ENCODE peak calls at places on chromosomes 6 and 20, in seven cellular contexts. One of them, this sample, is unnamed.
A peak's percentile ranks its signal among the peaks of the same experiment; 100 is the strongest.

GRCh38 chr20:23641936-23642751 is 4.4 kb upstream of the CST3 start:
- DNase-seq in heart left ventricle: no peak
- DNase-seq in cardiac fibroblast: peak; percentile 74
- DNase-seq in IMR-90: peak; percentile 87
- DNase-seq in ovary: no peak
- DNase-seq in psoas muscle: peak; percentile 72
- DNase-seq in choroid plexus epithelial cell: peak; percentile 81
- DNase-seq in this sample: peak; percentile 87

GRCh38 chr6:151240861-151241642 is 1.3 kb downstream of the AKAP12 start:
- DNase-seq in heart left ventricle: peak; percentile 71
- DNase-seq in cardiac fibroblast: peak; percentile 74
- DNase-seq in IMR-90: peak; percentile 73
- DNase-seq in ovary: peak; percentile 71
- DNase-seq in psoas muscle: peak; percentile 60
- DNase-seq in choroid plexus epithelial cell: peak; percentile 80
- DNase-seq in this sample: peak; percentile 73

GRCh38 chr6:22873531-22874136 is 304.3 kb downstream of the HDGFL1 start:
- DNase-seq in heart left ventricle: no peak
- DNase-seq in cardiac fibroblast: peak; percentile 78
- DNase-seq in IMR-90: peak; percentile 71
- DNase-seq in ovary: peak; percentile 26
- DNase-seq in psoas muscle: no peak
- DNase-seq in choroid plexus epithelial cell: peak; percentile 77
- DNase-seq in this sample: peak; percentile 44

GRCh38 chr20:55103188-55103587 is 627.8 kb downstream of the DOK5 start:
- DNase-seq in heart left ventricle: no peak
- DNase-seq in cardiac fibroblast: no peak
- DNase-seq in IMR-90: no peak
- DNase-seq in ovary: no peak
- DNase-seq in psoas muscle: no peak
- DNase-seq in choroid plexus epithelial cell: no peak
- DNase-seq in this sample: no peak

GRCh38 chr20:51404297-51405060 is 138.0 kb downstream of the NFATC2 start:
- DNase-seq in heart left ventricle: peak; percentile 75
- DNase-seq in cardiac fibroblast: peak; percentile 61
- DNase-seq in IMR-90: no peak
- DNase-seq in ovary: no peak
- DNase-seq in psoas muscle: no peak
- DNase-seq in choroid plexus epithelial cell: peak; percentile 94
- DNase-seq in this sample: no peak

GRCh38 chr20:50198211-50198666 is 7.6 kb downstream of the CEBPB start:
- DNase-seq in heart left ventricle: peak; percentile 38
- DNase-seq in cardiac fibroblast: no peak
- DNase-seq in IMR-90: no peak
- DNase-seq in ovary: peak; percentile 48
- DNase-seq in psoas muscle: no peak
- DNase-seq in choroid plexus epithelial cell: no peak
- DNase-seq in this sample: no peak

GRCh38 chr20:41050361-41051019 is 21.9 kb downstream of the TOP1 start:
- DNase-seq in heart left ventricle: no peak
- DNase-seq in cardiac fibroblast: no peak
- DNase-seq in IMR-90: peak; percentile 68
- DNase-seq in ovary: no peak
- DNase-seq in psoas muscle: no peak
- DNase-seq in choroid plexus epithelial cell: peak; percentile 72
- DNase-seq in this sample: no peak

GRCh38 chr6:5073992-5074391 is 11.1 kb upstream of the PPP1R3G start:
- DNase-seq in heart left ventricle: no peak
- DNase-seq in cardiac fibroblast: no peak
- DNase-seq in IMR-90: no peak
- DNase-seq in ovary: no peak
- DNase-seq in psoas muscle: no peak
- DNase-seq in choroid plexus epithelial cell: no peak
- DNase-seq in this sample: no peak

GRCh38 chr6:29755295-29755871 is 32.1 kb downstream of the HLA-F start:
- DNase-seq in heart left ventricle: no peak
- DNase-seq in cardiac fibroblast: no peak
- DNase-seq in IMR-90: no peak
- DNase-seq in ovary: no peak
- DNase-seq in psoas muscle: no peak
- DNase-seq in choroid plexus epithelial cell: no peak
- DNase-seq in this sample: peak; percentile 39

GRCh38 chr6:110398778-110399177 is 16.6 kb downstream of the DDO start:
- DNase-seq in heart left ventricle: no peak
- DNase-seq in cardiac fibroblast: peak; percentile 69
- DNase-seq in IMR-90: peak; percentile 38
- DNase-seq in ovary: no peak
- DNase-seq in psoas muscle: no peak
- DNase-seq in choroid plexus epithelial cell: peak; percentile 44
- DNase-seq in this sample: peak; percentile 11

GRCh38 chr20:61558726-61559125 is 306.7 kb downstream of the CDH4 start:
- DNase-seq in heart left ventricle: no peak
- DNase-seq in cardiac fibroblast: peak; percentile 22
- DNase-seq in IMR-90: peak; percentile 49
- DNase-seq in ovary: no peak
- DNase-seq in psoas muscle: no peak
- DNase-seq in choroid plexus epithelial cell: peak; percentile 41
- DNase-seq in this sample: peak; percentile 21

GRCh38 chr6:166502453-166502852 is 84.0 kb downstream of the RAMACL start:
- DNase-seq in heart left ventricle: no peak
- DNase-seq in cardiac fibroblast: no peak
- DNase-seq in IMR-90: no peak
- DNase-seq in ovary: peak; percentile 66
- DNase-seq in psoas muscle: no peak
- DNase-seq in choroid plexus epithelial cell: no peak
- DNase-seq in this sample: no peak

GRCh38 chr20:50048420-50049166 is 64.4 kb downstream of the UBE2V1 start:
- DNase-seq in heart left ventricle: no peak
- DNase-seq in cardiac fibroblast: no peak
- DNase-seq in IMR-90: peak; percentile 14
- DNase-seq in ovary: no peak
- DNase-seq in psoas muscle: peak; percentile 41
- DNase-seq in choroid plexus epithelial cell: no peak
- DNase-seq in this sample: no peak

GRCh38 chr6:166612471-166612881 is 14.6 kb downstream of the RPS6KA2 start:
- DNase-seq in heart left ventricle: no peak
- DNase-seq in cardiac fibroblast: no peak
- DNase-seq in IMR-90: no peak
- DNase-seq in ovary: peak; percentile 74
- DNase-seq in psoas muscle: no peak
- DNase-seq in choroid plexus epithelial cell: no peak
- DNase-seq in this sample: no peak

GRCh38 chr6:167832497-167833395 is 6.0 kb downstream of the AFDN start:
- DNase-seq in heart left ventricle: no peak
- DNase-seq in cardiac fibroblast: peak; percentile 48
- DNase-seq in IMR-90: peak; percentile 33
- DNase-seq in ovary: no peak
- DNase-seq in psoas muscle: no peak
- DNase-seq in choroid plexus epithelial cell: peak; percentile 49
- DNase-seq in this sample: peak; percentile 41

GRCh38 chr20:54134445-54135220 is 39.2 kb downstream of the CYP24A1 start:
- DNase-seq in heart left ventricle: no peak
- DNase-seq in cardiac fibroblast: peak; percentile 76
- DNase-seq in IMR-90: peak; percentile 82
- DNase-seq in ovary: no peak
- DNase-seq in psoas muscle: no peak
- DNase-seq in choroid plexus epithelial cell: peak; percentile 50
- DNase-seq in this sample: peak; percentile 91

GRCh38 chr20:51507357-51508036 is 35.0 kb downstream of the NFATC2 start:
- DNase-seq in heart left ventricle: no peak
- DNase-seq in cardiac fibroblast: no peak
- DNase-seq in IMR-90: no peak
- DNase-seq in ovary: no peak
- DNase-seq in psoas muscle: no peak
- DNase-seq in choroid plexus epithelial cell: peak; percentile 73
- DNase-seq in this sample: no peak

GRCh38 chr6:143233563-143234285 is 173.0 kb downstream of the AIG1 start:
- DNase-seq in heart left ventricle: no peak
- DNase-seq in cardiac fibroblast: no peak
- DNase-seq in IMR-90: no peak
- DNase-seq in ovary: peak; percentile 27
- DNase-seq in psoas muscle: no peak
- DNase-seq in choroid plexus epithelial cell: peak; percentile 11
- DNase-seq in this sample: no peak

GRCh38 chr6:127069659-127070279 is 48.7 kb upstream of the RSPO3 start:
- DNase-seq in heart left ventricle: no peak
- DNase-seq in cardiac fibroblast: peak; percentile 70
- DNase-seq in IMR-90: peak; percentile 45
- DNase-seq in ovary: no peak
- DNase-seq in psoas muscle: no peak
- DNase-seq in choroid plexus epithelial cell: peak; percentile 79
- DNase-seq in this sample: peak; percentile 56

GRCh38 chr6:68364276-68364785 is 270.8 kb upstream of the ADGRB3 start:
- DNase-seq in heart left ventricle: no peak
- DNase-seq in cardiac fibroblast: no peak
- DNase-seq in IMR-90: no peak
- DNase-seq in ovary: no peak
- DNase-seq in psoas muscle: no peak
- DNase-seq in choroid plexus epithelial cell: peak; percentile 4
- DNase-seq in this sample: no peak

GRCh38 chr6:88422831-88423230 is 256.7 kb upstream of the CNR1 start:
- DNase-seq in heart left ventricle: no peak
- DNase-seq in cardiac fibroblast: peak; percentile 29
- DNase-seq in IMR-90: no peak
- DNase-seq in ovary: no peak
- DNase-seq in psoas muscle: no peak
- DNase-seq in choroid plexus epithelial cell: peak; percentile 25
- DNase-seq in this sample: no peak
- TF ChIP-seq CTCF in heart left ventricle: no peak
- TF ChIP-seq CTCF in cardiac fibroblast: no peak
- TF ChIP-seq CTCF in IMR-90: no peak
- TF ChIP-seq CTCF in ovary: no peak
- TF ChIP-seq CTCF in psoas muscle: no peak
- TF ChIP-seq CTCF in choroid plexus epithelial cell: peak; percentile 38
- TF ChIP-seq CTCF in this sample: no peak

DNA sequence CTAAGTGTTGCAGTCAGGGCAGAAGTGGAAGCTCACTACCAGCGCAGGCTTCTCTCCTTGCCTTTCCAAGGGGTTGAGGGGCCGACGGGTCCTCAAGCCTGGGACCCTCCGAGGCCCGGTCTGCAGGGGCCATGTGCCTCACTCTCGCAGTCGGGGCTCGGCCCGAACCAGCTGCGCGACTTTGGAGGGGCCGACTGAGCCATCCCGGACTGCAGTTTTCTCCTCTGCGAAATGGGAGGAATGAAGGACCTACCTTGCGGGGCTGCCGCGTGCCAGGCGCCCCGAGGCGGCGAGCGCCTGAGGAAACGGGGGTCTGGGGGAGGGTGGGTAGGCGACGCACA is 5.6 kb downstream of the LZTS3 start:
- DNase-seq in heart left ventricle: no peak
- DNase-seq in cardiac fibroblast: no peak
- DNase-seq in IMR-90: no peak
- DNase-seq in ovary: no peak
- DNase-seq in psoas muscle: no peak
- DNase-seq in choroid plexus epithelial cell: no peak
- DNase-seq in this sample: no peak
- H3K4me3 ChIP-seq in heart left ventricle: peak overlapping the region; percentile 15
- H3K4me3 ChIP-seq in cardiac fibroblast: no peak overlapping the region
- H3K4me3 ChIP-seq in IMR-90: no peak overlapping the region
- H3K4me3 ChIP-seq in ovary: no peak overlapping the region
- H3K4me3 ChIP-seq in psoas muscle: no peak overlapping the region
- H3K4me3 ChIP-seq in choroid plexus epithelial cell: no peak overlapping the region
- H3K4me3 ChIP-seq in this sample: peak overlapping the region; percentile 30

DNA sequence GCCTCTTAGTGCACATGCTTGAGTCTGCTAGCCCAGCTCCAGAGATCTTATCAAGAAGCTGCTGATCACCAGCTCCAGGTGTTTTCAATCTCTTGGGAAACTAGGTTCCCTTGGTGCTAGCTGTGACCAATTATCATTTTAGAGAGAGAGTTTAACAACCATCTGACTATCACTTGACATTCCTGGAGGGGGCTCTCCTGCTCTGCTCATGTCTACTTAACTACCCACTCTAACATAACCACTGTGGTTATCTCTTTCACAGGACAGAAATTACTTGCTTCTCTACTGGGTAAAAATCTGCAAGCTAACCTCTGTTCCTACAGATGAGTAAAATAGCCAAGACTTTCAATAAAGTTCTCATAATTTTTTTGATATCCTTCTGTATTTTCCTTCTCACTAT is 823.4 kb upstream of the GJE1 start:
- DNase-seq in heart left ventricle: no peak
- DNase-seq in cardiac fibroblast: peak; percentile 41
- DNase-seq in IMR-90: no peak
- DNase-seq in ovary: no peak
- DNase-seq in psoas muscle: no peak
- DNase-seq in choroid plexus epithelial cell: peak; percentile 47
- DNase-seq in this sample: peak; percentile 8
- TF ChIP-seq CTCF in heart left ventricle: no peak
- TF ChIP-seq CTCF in cardiac fibroblast: peak; percentile 13
- TF ChIP-seq CTCF in IMR-90: no peak
- TF ChIP-seq CTCF in ovary: no peak
- TF ChIP-seq CTCF in psoas muscle: no peak
- TF ChIP-seq CTCF in choroid plexus epithelial cell: peak; percentile 29
- TF ChIP-seq CTCF in this sample: no peak

GRCh38 chr6:56839533-56840183 is 115.2 kb upstream of the BEND6 start:
- DNase-seq in heart left ventricle: no peak
- DNase-seq in cardiac fibroblast: no peak
- DNase-seq in IMR-90: no peak
- DNase-seq in ovary: no peak
- DNase-seq in psoas muscle: no peak
- DNase-seq in choroid plexus epithelial cell: no peak
- DNase-seq in this sample: no peak
- H3K4me3 ChIP-seq in heart left ventricle: peak overlapping the region; percentile 15
- H3K4me3 ChIP-seq in cardiac fibroblast: no peak overlapping the region
- H3K4me3 ChIP-seq in IMR-90: no peak overlapping the region
- H3K4me3 ChIP-seq in ovary: no peak overlapping the region
- H3K4me3 ChIP-seq in psoas muscle: peak overlapping the region; percentile 84
- H3K4me3 ChIP-seq in choroid plexus epithelial cell: no peak overlapping the region
- H3K4me3 ChIP-seq in this sample: no peak overlapping the region

This sample was measured in epithelial cell of esophagus.